ENCODE peak calls at places on chromosomes 11 and 22, in nine cellular contexts. C is left ventricle myocardium inferior; T is neural progenitor cell; F is PC-3; Q is tibial nerve; W is CD8-positive, alpha-beta T cell; Z is right lobe of liver; L is heart right ventricle; Y is psoas muscle. D is an unnamed sample. For H3K4me1, the result is how much of the 10 kb centered on the place peaks cover.

GRCh38 chr22:43442386-43443060 is 30.7 kb downstream of the MPPED1 start:
- DNase-seq in C (no peak), T (no peak), F (no peak), Q (no peak), W (no peak), Z (no peak), L (no peak), Y (no peak), D (no peak)

GRCh38 chr22:46967445-46968358 is 205.3 kb downstream of the TBC1D22A start:
- DNase-seq in C (no peak), T (no peak), F (no peak), Q (no peak), W (no peak), Z (no peak), L (no peak), Y (no peak), D (peak)

GRCh38 chr11:102762414-102762813 is 18.0 kb downstream of the MMP10 start:
- DNase-seq in C (no peak), T (peak), F (peak), Q (no peak), W (no peak), Z (no peak), L (no peak), Y (no peak), D (no peak)

GRCh38 chr11:19735512-19735911 is 22.9 kb downstream of the NAV2 start:
- DNase-seq in C (no peak), T (no peak), F (no peak), Q (no peak), W (no peak), Z (no peak), L (no peak), Y (no peak), D (no peak)

GRCh38 chr11:83945953-83946352 is 659.8 kb upstream of the CCDC90B start:
- DNase-seq in C (no peak), T (no peak), F (no peak), Q (no peak), W (no peak), Z (no peak), L (no peak), Y (no peak), D (no peak)

GRCh38 chr11:61342207-61342803 is 9.3 kb downstream of the TKFC start:
- DNase-seq in C (no peak), T (no peak), F (no peak), Q (no peak), W (no peak), Z (no peak), L (no peak), Y (no peak), D (no peak)

GRCh38 chr11:48116843-48117242 is 99.8 kb upstream of the OR4B1 start:
- DNase-seq in C (no peak), T (peak), F (no peak), Q (no peak), W (no peak), Z (no peak), L (no peak), Y (no peak), D (no peak)

GRCh38 chr22:45785458-45785857 is 113.8 kb downstream of the ATXN10 start:
- DNase-seq in C (no peak), T (no peak), F (peak), Q (no peak), W (no peak), Z (peak), L (no peak), Y (no peak), D (no peak)

GRCh38 chr11:11782532-11783110 is 59.2 kb upstream of the USP47 start:
- DNase-seq in C (no peak), T (no peak), F (no peak), Q (no peak), W (no peak), Z (no peak), L (no peak), Y (no peak), D (peak)

GRCh38 chr22:33018232-33018864 is 39.8 kb downstream of the SYN3 start:
- DNase-seq in C (peak), T (peak), F (peak), Q (peak), W (no peak), Z (no peak), L (peak), Y (peak), D (peak)

GRCh38 chr22:44207173-44207980 is 26.7 kb downstream of the PARVG start:
- DNase-seq in C (no peak), T (no peak), F (no peak), Q (no peak), W (no peak), Z (no peak), L (no peak), Y (no peak), D (no peak)

GRCh38 chr11:86800076-86800955 is at the start of gene PRSS23:
- DNase-seq in C (peak), T (peak), F (peak), Q (peak), W (no peak), Z (peak), L (peak), Y (peak), D (peak)

GRCh38 chr11:124602193-124602592 is 9.0 kb upstream of the PANX3 start:
- DNase-seq in C (no peak), T (no peak), F (peak), Q (no peak), W (no peak), Z (no peak), L (no peak), Y (no peak), D (no peak)

GRCh38 chr11:104812416-104812815 is 85.8 kb downstream of the CASP12 start:
- DNase-seq in C (no peak), T (no peak), F (no peak), Q (no peak), W (no peak), Z (no peak), L (no peak), Y (no peak), D (no peak)

GRCh38 chr22:21698430-21699329 is 32.9 kb downstream of the PPIL2 start:
- DNase-seq in C (peak), T (peak), F (no peak), Q (peak), W (no peak), Z (peak), L (peak), Y (peak), D (no peak)

GRCh38 chr11:125165111-125165663 is 636 bp downstream of the PKNOX2 start:
- DNase-seq in C (peak), T (peak), F (peak), Q (no peak), W (no peak), Z (no peak), L (peak), Y (peak), D (peak)

GRCh38 chr11:126282361-126282741 is 542 bp upstream of the TIRAP start:
- DNase-seq in C (peak), T (peak), F (peak), Q (no peak), W (peak), Z (peak), L (peak), Y (peak), D (peak)

GRCh38 chr11:128474036-128474874 is 113.1 kb downstream of the ETS1 start:
- DNase-seq in C (no peak), T (peak), F (no peak), Q (no peak), W (no peak), Z (no peak), L (no peak), Y (no peak), D (no peak)

GRCh38 chr11:128448487-128448886 is 138.9 kb downstream of the ETS1 start:
- DNase-seq in C (no peak), T (no peak), F (peak), Q (no peak), W (no peak), Z (peak), L (no peak), Y (no peak), D (peak)

GRCh38 chr11:19259487-19260345 is 19.0 kb upstream of the E2F8 start:
- DNase-seq in C (peak), T (peak), F (peak), Q (peak), W (peak), Z (peak), L (peak), Y (peak), D (peak)

GRCh38 chr11:130523609-130524008 is 75.2 kb downstream of the ADAMTS15 start:
- DNase-seq in C (no peak), T (no peak), F (peak), Q (no peak), W (no peak), Z (no peak), L (peak), Y (peak), D (no peak)

GRCh38 chr22:31537019-31537535 is 40.7 kb downstream of the SFI1 start:
- DNase-seq in C (no peak), T (no peak), F (no peak), Q (no peak), W (no peak), Z (no peak), L (no peak), Y (no peak), D (no peak)

GRCh38 chr22:30176431-30176830 is 70.1 kb downstream of the LIF start:
- DNase-seq in C (no peak), T (no peak), F (no peak), Q (no peak), W (no peak), Z (no peak), L (no peak), Y (no peak), D (no peak)

GRCh38 chr11:3105791-3106735 is 48.8 kb upstream of the CARS1 start:
- DNase-seq in C (no peak), T (no peak), F (no peak), Q (no peak), W (no peak), Z (no peak), L (no peak), Y (no peak), D (peak)

GRCh38 chr11:67303132-67303988 is at the start of gene SSH3:
- DNase-seq in C (peak), T (peak), F (peak), Q (peak), W (peak), Z (peak), L (peak), Y (peak), D (peak)

GRCh38 chr22:46007848-46008261 is 30.9 kb upstream of the WNT7B start:
- DNase-seq in C (peak), T (no peak), F (no peak), Q (peak), W (no peak), Z (peak), L (peak), Y (peak), D (peak)

GRCh38 chr11:64694821-64695365 is 28.1 kb downstream of the NRXN2 start:
- DNase-seq in C (no peak), T (peak), F (no peak), Q (no peak), W (no peak), Z (no peak), L (no peak), Y (no peak), D (no peak)

GRCh38 chr11:75233688-75234295 is 6.8 kb upstream of the TPBGL start:
- DNase-seq in C (no peak), T (peak), F (peak), Q (no peak), W (no peak), Z (no peak), L (no peak), Y (no peak), D (peak)

GRCh38 chr11:13364388-13364787 is 86.8 kb downstream of the BMAL1 start:
- DNase-seq in C (no peak), T (no peak), F (no peak), Q (no peak), W (no peak), Z (no peak), L (no peak), Y (no peak), D (no peak)

GRCh38 chr11:60792521-60792920 is 7.4 kb downstream of the MS4A10 start:
- DNase-seq in C (no peak), T (no peak), F (no peak), Q (no peak), W (no peak), Z (no peak), L (no peak), Y (no peak), D (no peak)

DNA sequence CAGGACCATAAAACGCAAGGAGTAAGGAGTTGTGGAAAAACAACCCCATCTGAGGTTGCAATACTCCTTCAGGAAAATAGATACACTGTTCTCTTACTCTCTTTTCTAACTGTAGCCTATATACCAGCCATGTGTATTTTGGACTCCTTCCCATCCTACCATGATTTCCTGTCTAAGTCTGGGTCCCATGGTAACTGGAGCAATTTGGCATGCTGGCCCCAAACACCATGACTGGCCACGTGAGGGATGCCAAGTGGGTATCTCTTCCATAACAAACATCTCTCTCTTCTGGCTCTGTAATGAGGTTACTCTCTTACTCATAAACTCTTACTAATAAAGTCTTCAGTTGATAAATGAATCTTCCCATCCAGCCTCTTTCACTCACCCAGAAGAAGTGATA is 26.5 kb downstream of the ABTB2 start:
- DNase-seq in C (no peak), T (no peak), F (peak), Q (no peak), W (no peak), Z (no peak), L (no peak), Y (no peak), D (no peak)
- H3K4me1 ChIP-seq in C (half or more), T (under half), F (half or more), Q (under half), W (under half), Z (under half), L (under half), Y (half or more), D (under half)

DNA sequence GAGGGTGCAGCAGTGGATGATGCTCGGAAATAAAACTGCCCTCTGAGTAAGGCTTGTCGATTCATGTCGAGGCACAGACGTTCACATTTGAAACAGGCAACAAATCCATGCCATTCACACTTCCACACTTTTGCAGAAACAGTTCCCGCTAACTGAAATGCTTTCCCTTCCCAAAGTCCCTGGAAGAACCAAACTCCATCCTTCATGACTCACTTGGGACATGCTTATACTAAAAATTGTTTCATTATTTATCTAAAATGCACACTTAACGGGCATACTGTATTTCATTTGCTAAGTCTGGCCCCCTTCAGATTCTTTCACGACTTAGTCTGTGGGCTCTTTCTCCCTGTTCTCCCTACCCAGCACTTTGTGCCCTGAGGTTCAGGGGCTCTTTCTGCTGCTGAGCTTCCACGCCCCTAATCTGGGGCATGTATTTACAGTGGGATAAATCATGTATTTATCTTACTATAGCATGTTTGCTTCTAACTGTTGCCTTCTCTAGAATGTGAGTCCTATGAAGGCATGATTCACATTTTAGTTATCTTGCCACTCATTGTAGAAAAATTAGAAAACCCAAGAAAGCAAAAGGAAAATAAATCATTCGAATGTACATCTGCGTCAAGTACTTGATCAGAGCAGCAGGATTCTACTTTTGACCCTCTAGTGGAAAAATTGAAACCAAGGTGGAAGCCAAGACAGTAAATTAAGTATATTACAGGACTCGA is 12.5 kb downstream of the SCGB1A1 start:
- DNase-seq in C (no peak), T (no peak), F (peak), Q (no peak), W (no peak), Z (no peak), L (no peak), Y (no peak), D (no peak)
- H3K27ac ChIP-seq in C (no peak), T (no peak), F (peak), Q (peak), W (no peak), Z (no peak), L (no peak), Y (no peak), D (no peak)

DNA sequence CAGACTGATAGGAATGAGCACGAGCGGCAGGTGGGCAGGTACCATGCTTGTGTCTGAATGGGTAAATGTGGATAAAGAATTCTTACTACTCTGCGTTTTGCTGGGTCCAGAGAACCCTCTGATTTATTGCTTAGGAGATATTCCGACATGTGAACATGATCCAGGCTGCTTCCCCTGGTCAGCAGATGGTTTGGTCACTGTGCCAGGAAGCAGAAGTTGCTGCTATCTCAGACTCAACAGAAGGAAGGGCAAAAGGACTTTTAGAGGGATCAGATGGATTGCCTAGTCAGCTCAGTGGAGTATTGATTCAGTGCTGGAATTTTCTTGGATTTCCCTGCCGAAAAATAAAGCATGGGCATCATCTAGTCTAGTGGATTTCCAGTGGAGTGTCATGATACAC is 440.1 kb downstream of the NTM start:
- DNase-seq in C (no peak), T (no peak), F (no peak), Q (no peak), W (no peak), Z (no peak), L (no peak), Y (no peak), D (no peak)
- H3K4me1 ChIP-seq in C (under half), T (under half), F (under half), Q (under half), W (under half), Z (under half), L (under half), Y (under half), D (under half)

DNA sequence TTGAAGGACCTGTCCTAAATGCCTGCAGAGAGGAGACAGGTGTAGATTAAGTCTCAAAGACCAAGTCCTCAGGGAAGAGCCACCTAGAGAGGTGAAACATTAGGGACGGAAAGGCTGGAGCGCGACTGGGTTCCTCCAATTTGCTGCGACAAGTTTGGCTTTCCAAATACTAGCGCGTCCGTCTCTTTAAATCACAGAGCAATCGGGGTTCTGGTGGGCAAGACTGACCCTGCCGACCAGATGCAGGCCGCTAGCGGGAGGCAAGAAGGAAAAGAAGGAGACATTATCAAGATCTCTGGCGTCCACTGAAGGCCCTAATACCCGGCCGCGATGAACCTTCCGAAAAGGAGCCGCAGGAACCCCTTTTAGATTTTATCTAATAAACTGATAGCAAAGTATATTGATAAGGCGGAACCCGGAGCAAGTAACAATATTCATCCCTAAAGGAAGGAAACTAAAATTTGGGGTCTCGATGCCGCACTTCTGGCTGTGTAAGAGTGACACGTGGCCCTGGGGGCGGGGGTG is 128.2 kb upstream of the C11orf58 start:
- DNase-seq in C (no peak), T (peak), F (no peak), Q (no peak), W (no peak), Z (no peak), L (no peak), Y (no peak), D (no peak)
- H3K27ac ChIP-seq in C (no peak), T (no peak), F (no peak), Q (no peak), W (no peak), Z (no peak), L (no peak), Y (no peak), D (no peak)

GRCh38 chr22:20429254-20430100 is 8.1 kb downstream of the SCARF2 start:
- DNase-seq in C (peak), T (peak), F (no peak), Q (no peak), W (peak), Z (no peak), L (peak), Y (no peak), D (peak)

GRCh38 chr22:20427945-20428417 is 9.6 kb downstream of the SCARF2 start:
- DNase-seq in C (no peak), T (no peak), F (no peak), Q (no peak), W (no peak), Z (no peak), L (no peak), Y (no peak), D (no peak)

GRCh38 chr22:20428496-20429253 is 8.9 kb downstream of the SCARF2 start:
- DNase-seq in C (no peak), T (no peak), F (no peak), Q (no peak), W (no peak), Z (no peak), L (no peak), Y (no peak), D (no peak)

GRCh38 chr22:20425821-20426615 is 11.6 kb downstream of the SCARF2 start:
- DNase-seq in C (no peak), T (no peak), F (no peak), Q (no peak), W (no peak), Z (no peak), L (no peak), Y (no peak), D (no peak)

GRCh38 chr22:20427104-20427944 is 10.3 kb downstream of the SCARF2 start:
- DNase-seq in C (no peak), T (no peak), F (no peak), Q (no peak), W (no peak), Z (no peak), L (no peak), Y (no peak), D (no peak)
- H3K4me1 ChIP-seq in C (half or more), T (under half), F (under half), Q (half or more), W (under half), Z (under half), L (under half), Y (under half), D (half or more)

DNA sequence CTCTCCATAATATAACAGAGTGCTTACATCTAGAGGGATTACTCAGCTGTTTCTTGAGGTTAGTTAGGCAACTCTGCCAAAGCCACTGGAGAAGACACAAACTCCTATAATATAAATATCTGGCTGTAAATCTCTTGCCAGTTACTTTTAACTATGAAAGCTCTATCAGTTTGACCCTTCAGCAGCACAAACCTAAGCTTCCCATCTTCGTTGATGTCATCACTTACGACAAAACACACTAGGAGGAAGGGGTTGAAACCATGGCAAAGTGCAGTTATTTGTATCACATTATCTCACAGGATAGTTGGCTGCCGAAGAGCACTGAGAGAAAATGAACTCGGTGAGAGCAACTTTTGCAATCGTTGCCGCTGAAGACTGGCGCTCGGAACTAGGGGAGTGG is 922.1 kb downstream of the OPCML start:
- DNase-seq in C (no peak), T (no peak), F (no peak), Q (no peak), W (no peak), Z (no peak), L (no peak), Y (no peak), D (no peak)
- H3K27ac ChIP-seq in C (no peak), T (no peak), F (no peak), Q (no peak), W (no peak), Z (no peak), L (no peak), Y (no peak), D (no peak)

DNA sequence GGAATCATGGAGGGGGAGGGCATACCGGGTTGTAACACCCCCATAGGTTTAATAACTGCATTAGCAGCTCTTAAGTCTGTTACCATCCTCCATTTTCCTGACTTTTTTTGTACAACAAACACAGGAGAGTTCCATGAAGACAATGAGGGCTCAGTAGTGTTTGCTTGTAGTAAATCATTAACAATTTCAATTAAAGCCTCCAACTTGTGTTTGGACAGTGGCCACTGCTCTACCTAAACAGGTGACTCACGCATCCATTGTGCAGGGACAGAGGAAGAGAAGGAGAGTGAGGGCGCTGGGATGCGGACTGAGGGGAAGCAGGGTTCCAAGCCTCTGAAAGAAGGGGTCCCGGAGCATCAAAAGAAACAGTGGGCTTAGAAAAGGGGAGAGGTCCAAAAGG is 21.3 kb upstream of the MTNR1B start:
- DNase-seq in C (no peak), T (no peak), F (no peak), Q (no peak), W (no peak), Z (no peak), L (no peak), Y (no peak), D (peak)
- H3K4me1 ChIP-seq in C (under half), T (under half), F (under half), Q (under half), W (under half), Z (under half), L (under half), Y (under half), D (under half)